ENCODE peak calls at places on chromosome 12, in eight cellular contexts. One of them, this sample, is unnamed.

GRCh38 chr12:108779998-108780688 is 48.8 kb upstream of the CORO1C start:
- DNase-seq in pancreas: no peak
- DNase-seq in fibroblast of mammary gland: peak; percentile 64
- DNase-seq in GM12865: no peak
- DNase-seq in neural progenitor cell: no peak
- DNase-seq in astrocyte of the spinal cord: no peak
- DNase-seq in lower leg skin: no peak
- DNase-seq in GM23338: no peak
- DNase-seq in this sample: no peak

GRCh38 chr12:77324763-77325468 is 259.5 kb upstream of the E2F7 start:
- DNase-seq in GM23338: peak; percentile 94
- DNase-seq in astrocyte of the spinal cord: peak; percentile 74
- DNase-seq in neural progenitor cell: peak; percentile 94
- DNase-seq in lower leg skin: peak; percentile 28
- DNase-seq in fibroblast of mammary gland: peak; percentile 66
- DNase-seq in pancreas: peak; percentile 36
- DNase-seq in GM12865: peak; percentile 69
- DNase-seq in this sample: peak; percentile 48

GRCh38 chr12:28440209-28440608 is 250.0 kb downstream of the CCDC91 start:
- DNase-seq in astrocyte of the spinal cord: no peak
- DNase-seq in neural progenitor cell: no peak
- DNase-seq in GM12865: no peak
- DNase-seq in lower leg skin: no peak
- DNase-seq in GM23338: no peak
- DNase-seq in fibroblast of mammary gland: no peak
- DNase-seq in pancreas: no peak
- DNase-seq in this sample: no peak

GRCh38 chr12:3147260-3147659 is 70.1 kb downstream of the TSPAN9 start:
- DNase-seq in GM23338: no peak
- DNase-seq in pancreas: no peak
- DNase-seq in fibroblast of mammary gland: no peak
- DNase-seq in lower leg skin: no peak
- DNase-seq in neural progenitor cell: no peak
- DNase-seq in GM12865: no peak
- DNase-seq in astrocyte of the spinal cord: no peak
- DNase-seq in this sample: no peak

GRCh38 chr12:130880411-130880885 is 8.6 kb downstream of the RAN start:
- DNase-seq in pancreas: no peak
- DNase-seq in GM23338: no peak
- DNase-seq in GM12865: peak; percentile 63
- DNase-seq in lower leg skin: no peak
- DNase-seq in neural progenitor cell: no peak
- DNase-seq in astrocyte of the spinal cord: no peak
- DNase-seq in fibroblast of mammary gland: no peak
- DNase-seq in this sample: no peak

GRCh38 chr12:27355979-27356378 is 23.3 kb downstream of the BMAL2 start:
- DNase-seq in astrocyte of the spinal cord: no peak
- DNase-seq in GM12865: no peak
- DNase-seq in fibroblast of mammary gland: no peak
- DNase-seq in neural progenitor cell: no peak
- DNase-seq in pancreas: no peak
- DNase-seq in GM23338: no peak
- DNase-seq in lower leg skin: no peak
- DNase-seq in this sample: no peak

GRCh38 chr12:78767264-78767981 is 97.2 kb upstream of the SYT1 start:
- DNase-seq in GM23338: no peak
- DNase-seq in lower leg skin: no peak
- DNase-seq in fibroblast of mammary gland: no peak
- DNase-seq in pancreas: no peak
- DNase-seq in astrocyte of the spinal cord: no peak
- DNase-seq in GM12865: no peak
- DNase-seq in neural progenitor cell: no peak
- DNase-seq in this sample: no peak

GRCh38 chr12:104549820-104550480 is 93.2 kb downstream of the CHST11 start:
- DNase-seq in GM12865: no peak
- DNase-seq in lower leg skin: no peak
- DNase-seq in fibroblast of mammary gland: peak; percentile 68
- DNase-seq in pancreas: no peak
- DNase-seq in neural progenitor cell: no peak
- DNase-seq in GM23338: no peak
- DNase-seq in astrocyte of the spinal cord: no peak
- DNase-seq in this sample: peak; percentile 50

GRCh38 chr12:69108024-69108423 is 131.3 kb upstream of the CPSF6 start:
- DNase-seq in astrocyte of the spinal cord: peak; percentile 67
- DNase-seq in pancreas: no peak
- DNase-seq in neural progenitor cell: no peak
- DNase-seq in GM12865: no peak
- DNase-seq in fibroblast of mammary gland: peak; percentile 8
- DNase-seq in lower leg skin: no peak
- DNase-seq in GM23338: peak; percentile 46
- DNase-seq in this sample: no peak

DNA sequence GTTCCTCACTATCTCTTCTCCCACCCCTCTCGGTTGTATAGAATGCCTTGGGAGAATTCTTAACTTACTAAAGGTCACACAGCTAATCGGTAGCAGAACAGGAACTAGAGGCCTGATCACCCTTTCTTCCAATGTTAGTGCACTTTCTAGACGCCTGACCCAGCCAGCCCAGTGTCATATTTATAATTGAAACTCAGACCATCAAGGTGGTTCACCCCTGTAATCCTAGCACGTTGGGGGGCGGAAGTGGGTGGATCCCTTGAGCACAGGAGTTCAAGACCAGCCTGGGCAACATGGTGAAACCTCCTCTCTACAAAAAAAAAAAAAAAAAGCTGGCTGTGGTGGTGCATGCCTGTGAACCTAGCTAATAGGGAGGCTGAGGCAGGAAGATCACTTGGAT is 1.8 kb downstream of the TIGAR start:
- DNase-seq in fibroblast of mammary gland: no peak
- DNase-seq in GM12865: no peak
- DNase-seq in neural progenitor cell: no peak
- DNase-seq in GM23338: no peak
- DNase-seq in lower leg skin: no peak
- DNase-seq in pancreas: no peak
- DNase-seq in astrocyte of the spinal cord: no peak
- DNase-seq in this sample: no peak
- H3K4me3 ChIP-seq in fibroblast of mammary gland: no peak overlapping the region
- H3K4me3 ChIP-seq in GM12865: peak overlapping the region; percentile 70
- H3K4me3 ChIP-seq in neural progenitor cell: no peak overlapping the region
- H3K4me3 ChIP-seq in GM23338: no peak overlapping the region
- H3K4me3 ChIP-seq in lower leg skin: no peak overlapping the region
- H3K4me3 ChIP-seq in pancreas: no peak overlapping the region
- H3K4me3 ChIP-seq in astrocyte of the spinal cord: no peak overlapping the region
- H3K4me3 ChIP-seq in this sample: peak overlapping the region; percentile 5

GRCh38 chr12:101019667-101020066 is 190.4 kb downstream of the SLC5A8 start:
- DNase-seq in lower leg skin: no peak
- DNase-seq in fibroblast of mammary gland: no peak
- DNase-seq in neural progenitor cell: no peak
- DNase-seq in GM12865: no peak
- DNase-seq in pancreas: no peak
- DNase-seq in astrocyte of the spinal cord: no peak
- DNase-seq in GM23338: no peak
- DNase-seq in this sample: peak; percentile 74
- TF ChIP-seq CTCF in lower leg skin: no peak
- TF ChIP-seq CTCF in fibroblast of mammary gland: no peak
- TF ChIP-seq CTCF in neural progenitor cell: no peak
- TF ChIP-seq CTCF in GM12865: no peak
- TF ChIP-seq CTCF in pancreas: no peak
- TF ChIP-seq CTCF in astrocyte of the spinal cord: no peak
- TF ChIP-seq CTCF in GM23338: no peak
- TF ChIP-seq CTCF in this sample: no peak

GRCh38 chr12:48780381-48781025 is 8.4 kb downstream of the ADCY6 start:
- DNase-seq in astrocyte of the spinal cord: no peak
- DNase-seq in lower leg skin: no peak
- DNase-seq in pancreas: no peak
- DNase-seq in neural progenitor cell: no peak
- DNase-seq in fibroblast of mammary gland: no peak
- DNase-seq in GM23338: no peak
- DNase-seq in GM12865: no peak
- DNase-seq in this sample: no peak
- H3K4me3 ChIP-seq in astrocyte of the spinal cord: no peak overlapping the region
- H3K4me3 ChIP-seq in lower leg skin: no peak overlapping the region
- H3K4me3 ChIP-seq in pancreas: no peak overlapping the region
- H3K4me3 ChIP-seq in neural progenitor cell: no peak overlapping the region
- H3K4me3 ChIP-seq in fibroblast of mammary gland: no peak overlapping the region
- H3K4me3 ChIP-seq in GM23338: no peak overlapping the region
- H3K4me3 ChIP-seq in GM12865: no peak overlapping the region
- H3K4me3 ChIP-seq in this sample: no peak overlapping the region

GRCh38 chr12:47795814-47796411 is 22.9 kb downstream of the SLC48A1 start:
- DNase-seq in lower leg skin: no peak
- DNase-seq in GM23338: no peak
- DNase-seq in neural progenitor cell: no peak
- DNase-seq in astrocyte of the spinal cord: no peak
- DNase-seq in fibroblast of mammary gland: no peak
- DNase-seq in GM12865: no peak
- DNase-seq in pancreas: no peak
- DNase-seq in this sample: no peak
- TF ChIP-seq CTCF in lower leg skin: no peak
- TF ChIP-seq CTCF in GM23338: no peak
- TF ChIP-seq CTCF in neural progenitor cell: no peak
- TF ChIP-seq CTCF in astrocyte of the spinal cord: no peak
- TF ChIP-seq CTCF in fibroblast of mammary gland: no peak
- TF ChIP-seq CTCF in GM12865: no peak
- TF ChIP-seq CTCF in pancreas: no peak
- TF ChIP-seq CTCF in this sample: no peak

DNA sequence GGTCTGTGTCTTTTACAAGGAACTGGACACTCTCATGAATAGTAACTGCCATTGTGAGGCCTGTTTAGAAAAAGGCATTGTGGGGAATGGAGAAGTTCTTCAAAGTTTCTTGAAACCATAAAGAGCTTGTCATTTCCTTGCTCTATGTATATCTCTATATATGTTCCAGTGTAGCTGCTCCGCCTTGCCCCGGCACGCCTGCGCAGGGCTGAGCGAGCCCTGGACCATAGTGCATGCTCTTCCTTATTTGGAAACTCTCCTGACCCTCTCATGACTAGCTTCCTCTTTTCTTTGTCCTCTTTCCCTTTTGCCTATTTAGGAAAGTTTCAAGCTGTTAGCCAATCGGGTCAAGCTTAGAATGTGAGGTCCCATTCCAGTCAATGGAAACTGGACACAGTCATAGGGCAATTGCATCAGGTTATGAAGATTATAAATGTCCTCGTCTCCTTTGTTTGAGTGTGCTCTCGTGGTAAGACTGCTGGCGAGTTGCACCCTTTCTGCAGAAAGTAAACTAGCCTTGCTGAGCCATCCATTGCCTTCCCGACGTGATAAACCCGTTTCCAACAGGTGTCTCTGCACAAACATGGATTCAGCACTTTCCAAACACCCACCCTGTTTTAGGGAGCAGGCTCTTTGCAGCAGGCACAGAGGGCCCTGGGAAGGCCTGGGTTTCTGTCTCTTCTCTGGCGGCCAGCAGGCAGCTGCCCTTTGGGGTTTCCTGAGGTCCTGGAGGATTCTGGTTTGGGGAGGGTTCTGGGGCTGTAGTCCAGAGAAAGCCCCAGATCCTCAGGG is 30.9 kb downstream of the CCDC92 start:
- DNase-seq in pancreas: no peak
- DNase-seq in GM12865: no peak
- DNase-seq in fibroblast of mammary gland: peak; percentile 42
- DNase-seq in astrocyte of the spinal cord: no peak
- DNase-seq in neural progenitor cell: no peak
- DNase-seq in GM23338: no peak
- DNase-seq in lower leg skin: no peak
- DNase-seq in this sample: no peak
- H3K4me3 ChIP-seq in pancreas: no peak overlapping the region
- H3K4me3 ChIP-seq in GM12865: no peak overlapping the region
- H3K4me3 ChIP-seq in fibroblast of mammary gland: no peak overlapping the region
- H3K4me3 ChIP-seq in astrocyte of the spinal cord: no peak overlapping the region
- H3K4me3 ChIP-seq in neural progenitor cell: no peak overlapping the region
- H3K4me3 ChIP-seq in GM23338: no peak overlapping the region
- H3K4me3 ChIP-seq in lower leg skin: no peak overlapping the region
- H3K4me3 ChIP-seq in this sample: no peak overlapping the region

DNA sequence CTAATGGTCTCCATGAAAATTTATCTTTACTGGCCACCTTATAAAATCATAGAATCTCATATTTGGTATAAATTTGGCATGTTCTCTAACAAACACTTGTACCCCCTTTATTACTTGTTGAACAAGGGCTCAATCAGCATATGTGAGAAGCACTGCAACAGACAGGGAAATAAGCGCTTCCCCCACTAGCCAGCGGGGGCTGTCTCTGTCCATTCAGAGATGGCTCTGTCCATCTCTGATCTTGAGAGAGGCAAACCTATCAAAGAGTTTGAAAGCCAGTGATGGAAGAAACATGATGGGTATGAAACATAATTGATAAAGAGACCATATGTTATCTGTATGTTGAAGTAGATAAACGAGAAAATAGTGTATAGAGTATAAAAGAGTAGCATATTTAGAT is 326.8 kb downstream of the PDZRN4 start:
- DNase-seq in neural progenitor cell: peak; percentile 23
- DNase-seq in fibroblast of mammary gland: no peak
- DNase-seq in pancreas: no peak
- DNase-seq in GM23338: peak; percentile 38
- DNase-seq in astrocyte of the spinal cord: no peak
- DNase-seq in lower leg skin: no peak
- DNase-seq in GM12865: no peak
- DNase-seq in this sample: no peak
- TF ChIP-seq CTCF in neural progenitor cell: peak; percentile 52
- TF ChIP-seq CTCF in fibroblast of mammary gland: peak; percentile 22
- TF ChIP-seq CTCF in pancreas: no peak
- TF ChIP-seq CTCF in GM23338: peak; percentile 52
- TF ChIP-seq CTCF in astrocyte of the spinal cord: peak; percentile 36
- TF ChIP-seq CTCF in lower leg skin: no peak
- TF ChIP-seq CTCF in GM12865: no peak
- TF ChIP-seq CTCF in this sample: no peak

GRCh38 chr12:55642275-55643068 is 5.8 kb downstream of the OR10P1 start:
- DNase-seq in GM23338: no peak
- DNase-seq in neural progenitor cell: no peak
- DNase-seq in GM12865: peak; percentile 48
- DNase-seq in lower leg skin: no peak
- DNase-seq in pancreas: no peak
- DNase-seq in astrocyte of the spinal cord: no peak
- DNase-seq in fibroblast of mammary gland: no peak
- DNase-seq in this sample: no peak
- H3K4me3 ChIP-seq in GM23338: no peak overlapping the region
- H3K4me3 ChIP-seq in neural progenitor cell: no peak overlapping the region
- H3K4me3 ChIP-seq in GM12865: no peak overlapping the region
- H3K4me3 ChIP-seq in lower leg skin: no peak overlapping the region
- H3K4me3 ChIP-seq in pancreas: no peak overlapping the region
- H3K4me3 ChIP-seq in astrocyte of the spinal cord: no peak overlapping the region
- H3K4me3 ChIP-seq in fibroblast of mammary gland: no peak overlapping the region
- H3K4me3 ChIP-seq in this sample: no peak overlapping the region

This sample was measured in bronchial epithelial cell.